ENCODE peak calls at places on chromosomes 6 and 20, in four cellular contexts. P, Z, E and L are unnamed samples.

GRCh38 chr6:163566056-163566455 is 151.5 kb downstream of the QKI start:
- DNase-seq in P (no peak), Z (no peak), E (no peak), L (no peak)

GRCh38 chr6:99589290-99589672 is 17.4 kb upstream of the PRDM13 start:
- DNase-seq in P (no peak), Z (no peak), E (no peak), L (no peak)

GRCh38 chr6:53699462-53699861 is 33.9 kb upstream of the KLHL31 start:
- DNase-seq in P (no peak), Z (no peak), E (no peak), L (no peak)

GRCh38 chr20:8805737-8806442 is 263.0 kb upstream of the PLCB4 start:
- DNase-seq in P (no peak), Z (no peak), E (no peak), L (no peak)

GRCh38 chr20:10209091-10209490 is 9.5 kb upstream of the SNAP25 start:
- DNase-seq in P (peak; percentile 73), Z (no peak), E (no peak), L (no peak)

GRCh38 chr6:5025911-5026819 is 22.3 kb upstream of the RPP40 start:
- DNase-seq in P (peak; percentile 30), Z (peak; percentile 18), E (peak; percentile 89), L (peak; percentile 61)

GRCh38 chr6:169935348-169935718 is 183.9 kb downstream of the ERMARD start:
- DNase-seq in P (no peak), Z (no peak), E (no peak), L (no peak)

GRCh38 chr20:49006446-49006980 is 39.6 kb upstream of the CSE1L start:
- DNase-seq in P (no peak), Z (no peak), E (no peak), L (no peak)

GRCh38 chr6:33851959-33852358 is 48.2 kb upstream of the MLN start:
- DNase-seq in P (no peak), Z (no peak), E (peak; percentile 33), L (no peak)

GRCh38 chr6:135281227-135281626 is 100.1 kb downstream of the MYB start:
- DNase-seq in P (no peak), Z (no peak), E (no peak), L (no peak)

GRCh38 chr6:132021552-132022375 is 70.6 kb upstream of the CCN2 start:
- DNase-seq in P (no peak), Z (no peak), E (no peak), L (no peak)

GRCh38 chr6:132279592-132280139 is 121.6 kb downstream of the MOXD1 start:
- DNase-seq in P (peak; percentile 73), Z (peak; percentile 51), E (peak; percentile 83), L (peak; percentile 67)

GRCh38 chr6:34953084-34954025 is 64.3 kb downstream of the ANKS1A start:
- DNase-seq in P (peak; percentile 80), Z (peak; percentile 31), E (no peak), L (no peak)

GRCh38 chr6:138219901-138220300 is 1.6 kb upstream of the PBOV1 start:
- DNase-seq in P (no peak), Z (no peak), E (no peak), L (no peak)

GRCh38 chr6:97361286-97361685 is 78.3 kb upstream of the MMS22L start:
- DNase-seq in P (no peak), Z (no peak), E (peak; percentile 53), L (no peak)

GRCh38 chr6:81668615-81669047 is 83.8 kb downstream of the TENT5A start:
- DNase-seq in P (no peak), Z (no peak), E (no peak), L (peak; percentile 9)

GRCh38 chr20:25258463-25258805 is 10.5 kb downstream of the PYGB start:
- DNase-seq in P (no peak), Z (no peak), E (no peak), L (no peak)

GRCh38 chr6:42907336-42907735 is 8.5 kb upstream of the PTCRA start:
- DNase-seq in P (no peak), Z (no peak), E (no peak), L (no peak)

GRCh38 chr6:16635810-16636602 is 125.3 kb downstream of the ATXN1 start:
- DNase-seq in P (peak; percentile 66), Z (no peak), E (no peak), L (no peak)

GRCh38 chr6:133768656-133769295 is 120.1 kb upstream of the TCF21 start:
- DNase-seq in P (no peak), Z (no peak), E (peak; percentile 10), L (peak; percentile 14)

GRCh38 chr6:44733146-44733545 is 345.6 kb downstream of the CDC5L start:
- DNase-seq in P (no peak), Z (no peak), E (no peak), L (peak; percentile 20)

GRCh38 chr6:34239240-34239825 is 2.7 kb downstream of the HMGA1 start:
- DNase-seq in P (no peak), Z (no peak), E (no peak), L (no peak)

GRCh38 chr20:9460518-9460917 is 53.9 kb upstream of the LAMP5 start:
- DNase-seq in P (peak; percentile 36), Z (no peak), E (peak; percentile 14), L (no peak)

GRCh38 chr20:60718743-60719142 is 533.3 kb upstream of the CDH4 start:
- DNase-seq in P (no peak), Z (no peak), E (peak; percentile 12), L (no peak)

GRCh38 chr6:116012966-116013365 is 47.7 kb downstream of the FRK start:
- DNase-seq in P (peak; percentile 25), Z (no peak), E (no peak), L (no peak)

GRCh38 chr6:137892271-137892708 is 25.2 kb downstream of the TNFAIP3 start:
- DNase-seq in P (peak; percentile 87), Z (no peak), E (no peak), L (no peak)

GRCh38 chr6:121222656-121223055 is 111.6 kb downstream of the TBC1D32 start:
- DNase-seq in P (peak; percentile 79), Z (no peak), E (peak; percentile 36), L (no peak)

GRCh38 chr6:119590066-119590465 is 240.5 kb upstream of the MAN1A1 start:
- DNase-seq in P (no peak), Z (no peak), E (no peak), L (no peak)

GRCh38 chr20:36835025-36835424 is 40.9 kb upstream of the TLDC2 start:
- DNase-seq in P (no peak), Z (no peak), E (no peak), L (no peak)

DNA sequence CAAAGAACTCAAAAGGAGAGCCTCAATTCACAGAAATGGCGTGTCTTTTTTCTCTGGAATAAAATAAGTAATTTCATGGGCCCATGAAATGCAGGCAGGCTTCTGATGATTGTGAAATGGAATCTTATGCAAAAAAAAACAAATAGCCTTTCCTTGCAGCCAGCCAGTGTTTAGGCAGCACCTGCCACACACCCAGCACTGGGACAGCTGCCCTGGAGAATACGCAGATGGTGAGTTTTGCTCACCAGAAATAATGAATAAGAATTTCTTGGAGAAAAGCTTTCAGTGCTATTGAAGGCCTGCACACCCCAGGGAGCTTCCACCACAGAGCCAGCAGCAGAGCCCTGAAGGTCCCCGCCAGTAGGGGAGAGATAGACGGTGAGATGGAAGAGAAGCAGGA is 55.0 kb downstream of the PXDC1 start:
- DNase-seq in P (peak; percentile 57), Z (no peak), E (no peak), L (no peak)
- H3K27ac ChIP-seq in P (no peak overlapping the region), Z (no peak overlapping the region), E (no peak overlapping the region), L (no peak overlapping the region)

DNA sequence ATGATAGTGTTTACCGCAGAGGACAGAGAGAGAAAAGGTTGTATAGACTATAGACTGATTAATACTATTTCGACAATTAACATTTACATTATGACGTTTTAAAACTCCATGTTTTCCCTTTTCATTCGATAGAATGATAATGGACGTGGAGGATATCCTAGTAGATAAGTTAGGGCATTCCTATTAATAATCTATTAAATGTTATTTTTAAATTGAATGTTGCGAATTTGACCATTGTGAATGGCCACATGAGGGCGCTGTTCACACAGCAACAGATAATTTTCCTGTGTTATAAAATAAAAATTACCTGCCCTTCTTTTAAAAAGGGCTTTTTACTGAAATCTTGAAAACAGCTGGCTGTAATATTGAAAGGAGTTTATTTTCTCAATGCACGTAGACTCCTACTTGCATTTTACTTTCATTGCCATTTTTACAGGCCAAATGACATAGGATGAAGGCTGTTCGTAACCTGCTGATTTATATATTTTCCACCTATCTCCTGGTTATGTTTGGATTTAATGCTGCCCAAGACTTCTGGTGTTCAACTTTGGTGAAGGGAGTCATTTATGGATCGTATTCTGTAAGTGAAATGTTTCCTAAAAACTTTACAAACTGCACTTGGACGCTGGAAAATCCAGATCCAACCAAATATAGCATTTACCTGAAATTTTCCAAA is 3.3 kb downstream of the ADGRB3 start:
- DNase-seq in P (peak; percentile 47), Z (no peak), E (peak; percentile 58), L (no peak)
- TF ChIP-seq CTCF in P (peak; percentile 70), Z (peak; percentile 83), E (peak; percentile 82), L (peak; percentile 84)

DNA sequence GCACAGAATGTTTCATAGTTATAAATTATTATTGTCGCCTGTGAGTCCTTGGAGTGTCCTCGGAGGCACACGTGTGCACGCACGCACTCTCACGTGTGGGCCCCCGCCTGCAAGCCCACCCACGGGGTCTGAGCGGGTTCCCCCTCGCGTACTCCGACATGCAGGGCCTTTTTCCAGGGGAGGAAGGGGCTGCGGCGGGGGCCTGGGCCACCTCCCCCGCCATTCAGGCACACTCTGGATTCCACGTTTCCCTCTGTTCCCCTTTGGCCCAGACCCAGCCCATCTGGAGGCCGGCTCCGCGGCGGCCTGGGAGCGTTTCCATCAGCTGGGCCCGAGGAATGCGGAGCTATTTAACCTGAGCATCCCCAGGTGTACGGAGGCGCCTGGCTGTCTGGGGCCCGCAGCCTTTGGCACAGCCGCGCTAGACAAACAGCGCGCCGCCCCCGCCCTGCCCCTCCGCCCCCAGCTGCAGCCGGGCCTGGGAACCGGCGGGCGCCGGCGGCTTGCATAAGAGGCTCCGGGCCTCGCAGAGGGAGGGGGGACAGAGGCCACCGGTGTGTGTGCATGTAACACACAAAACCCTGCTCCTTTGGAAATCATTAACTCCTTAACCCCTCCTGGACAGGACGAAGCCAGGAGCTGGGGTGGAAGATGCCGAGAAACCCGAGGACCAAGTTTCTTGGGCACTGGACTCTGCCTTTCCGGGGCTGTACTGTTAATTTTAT is 3.3 kb downstream of the ID1 start:
- DNase-seq in P (peak; percentile 48), Z (peak; percentile 76), E (no peak), L (peak; percentile 91)
- H3K27ac ChIP-seq in P (peak overlapping the region; percentile 67), Z (peak overlapping the region; percentile 24), E (no peak overlapping the region), L (peak overlapping the region; percentile 97)

GRCh38 chr6:127415096-127415495 is 44.1 kb downstream of the KIAA0408 start:
- DNase-seq in P (no peak), Z (no peak), E (no peak), L (no peak)
- TF ChIP-seq CTCF in P (no peak), Z (no peak), E (no peak), L (no peak)

DNA sequence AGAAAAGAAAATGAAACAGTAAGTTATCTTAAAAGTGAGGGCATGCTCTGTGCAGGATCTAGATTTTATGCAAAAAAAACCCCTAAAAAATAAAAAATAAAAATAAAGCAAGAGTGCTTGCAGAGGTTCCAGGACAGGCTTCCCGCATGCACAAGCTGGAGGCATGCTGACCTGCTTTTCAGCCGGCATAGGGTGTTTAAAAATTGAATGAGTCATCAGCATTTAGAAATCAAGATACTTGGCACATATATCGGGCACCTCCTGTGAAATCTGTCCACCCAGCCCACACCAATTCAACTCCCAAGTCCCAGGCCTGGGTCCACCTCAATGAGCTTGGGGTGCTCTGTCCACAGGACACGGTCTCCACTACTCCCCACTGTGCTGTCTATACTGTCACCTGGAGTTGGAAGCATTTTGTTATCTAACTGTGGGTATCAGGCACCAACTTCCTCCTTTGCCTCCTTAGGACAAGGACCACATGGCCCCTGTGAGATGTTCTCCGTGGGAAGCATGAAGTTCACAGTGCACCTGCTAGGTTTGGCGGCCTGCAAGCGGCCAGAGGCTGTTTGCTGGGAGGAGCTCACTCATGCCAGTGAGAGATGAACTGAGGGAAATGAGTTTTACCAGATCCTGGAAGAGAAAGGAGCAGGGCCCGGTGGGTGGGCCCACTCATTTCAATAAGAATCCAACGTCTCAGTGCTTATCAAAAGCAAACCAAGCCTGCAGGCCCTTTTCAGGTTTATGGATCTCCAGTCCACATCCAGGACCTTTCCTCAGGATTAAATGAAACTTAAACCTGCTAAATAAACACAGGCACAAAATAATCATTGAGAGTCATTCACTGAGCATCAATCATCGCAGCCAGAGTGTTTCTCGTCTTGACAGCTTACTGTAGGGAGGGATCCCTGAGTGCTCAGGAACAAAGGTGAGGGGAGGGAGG is 121.1 kb downstream of the FOXA2 start:
- DNase-seq in P (no peak), Z (no peak), E (no peak), L (no peak)
- H3K27ac ChIP-seq in P (no peak overlapping the region), Z (no peak overlapping the region), E (no peak overlapping the region), L (no peak overlapping the region)